ENCODE peak calls at places on chromosomes 2 and 18, in four cellular contexts. B, F, G and E are unnamed samples.

GRCh38 chr2:39118786-39119499 is 1.9 kb downstream of the SOS1 start:
- DNase-seq in G (no peak), F (no peak), B (no peak), E (no peak)

GRCh38 chr2:235749121-235749780 is 255.4 kb downstream of the AGAP1 start:
- DNase-seq in G (no peak), F (no peak), B (no peak), E (no peak)

GRCh38 chr2:174761837-174762236 is 2.4 kb downstream of the CHRNA1 start:
- DNase-seq in G (no peak), F (no peak), B (no peak), E (no peak)

GRCh38 chr2:182506606-182507005 is 79.8 kb upstream of the PDE1A start:
- DNase-seq in B (peak; percentile 16), F (no peak), G (no peak), E (no peak)

GRCh38 chr2:156294945-156295580 is 37.5 kb downstream of the NR4A2 start:
- DNase-seq in F (no peak), G (no peak), B (no peak), E (no peak)

GRCh38 chr2:30708491-30709290 is 98.6 kb downstream of the CAPN13 start:
- DNase-seq in B (no peak), F (peak; percentile 24), G (peak; percentile 37), E (no peak)

GRCh38 chr18:57436193-57436964 is 1.2 kb downstream of the ONECUT2 start:
- DNase-seq in G (peak; percentile 61), F (no peak), B (peak; percentile 47), E (peak; percentile 33)

GRCh38 chr2:202039278-202040100 is 5.8 kb downstream of the FZD7 start:
- DNase-seq in B (no peak), G (no peak), F (no peak), E (no peak)

GRCh38 chr2:113370478-113371091 is 66.9 kb upstream of the ZNG1B start:
- DNase-seq in F (peak; percentile 42), B (peak; percentile 58), G (peak; percentile 66), E (peak; percentile 72)

GRCh38 chr2:9630001-9630749 is 622 bp downstream of the YWHAQ start:
- DNase-seq in F (peak; percentile 90), B (peak; percentile 92), G (peak; percentile 85), E (peak; percentile 86)

GRCh38 chr2:180520816-180521595 is 459.4 kb upstream of the UBE2E3 start:
- DNase-seq in F (no peak), G (no peak), B (no peak), E (no peak)

GRCh38 chr18:8951491-8951890 is 151.0 kb upstream of the NDUFV2 start:
- DNase-seq in F (peak; percentile 64), G (no peak), B (no peak), E (no peak)

GRCh38 chr2:12416600-12416999 is 300.1 kb upstream of the TRIB2 start:
- DNase-seq in G (no peak), F (peak; percentile 45), B (no peak), E (no peak)

GRCh38 chr2:73053316-73054114 is 18.0 kb downstream of the SFXN5 start:
- DNase-seq in B (no peak), F (no peak), G (no peak), E (no peak)

GRCh38 chr18:77116201-77117080 is 16.1 kb downstream of the MBP start:
- DNase-seq in G (no peak), B (no peak), F (no peak), E (no peak)

DNA sequence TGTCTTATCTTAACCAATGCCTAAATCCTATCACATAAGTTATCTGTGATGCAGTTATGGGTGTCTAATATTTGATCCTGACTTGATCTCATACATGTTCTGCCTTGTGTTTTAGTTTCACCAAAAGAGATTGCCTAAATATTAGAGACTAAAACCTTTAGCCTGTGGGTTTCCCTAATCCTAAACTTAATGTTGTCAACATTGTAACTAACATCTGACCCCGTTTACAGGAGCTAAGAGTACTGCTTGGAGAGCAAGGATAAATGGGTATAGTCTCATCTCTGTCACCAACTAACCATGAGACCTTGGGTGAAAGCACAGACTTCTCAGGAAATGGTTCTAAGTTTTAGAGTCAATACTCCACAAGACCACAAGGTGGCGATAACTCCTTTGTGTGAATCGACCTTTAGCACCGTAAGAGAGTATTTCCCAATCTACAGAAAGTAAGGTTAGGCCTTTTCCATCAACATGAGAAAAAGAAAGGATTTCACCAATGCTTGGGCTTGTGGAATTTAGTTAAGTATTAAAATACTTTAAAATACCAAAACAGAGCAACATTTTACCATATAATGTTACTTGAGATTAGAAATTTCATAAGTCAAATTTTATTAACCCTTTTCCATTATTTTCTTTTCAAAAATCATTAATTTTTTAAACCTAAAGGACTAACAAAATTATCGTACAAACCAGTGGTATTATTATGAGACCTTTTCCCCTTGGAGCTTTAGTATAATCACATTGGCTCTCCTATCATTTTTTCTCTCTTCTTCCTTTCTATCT is 60.5 kb downstream of the G6PC2 start:
- DNase-seq in G (no peak), F (peak; percentile 65), B (peak; percentile 21), E (peak; percentile 14)
- TF ChIP-seq TEAD4 in G (no peak), F (peak; percentile 44), B (no peak), E (no peak)

DNA sequence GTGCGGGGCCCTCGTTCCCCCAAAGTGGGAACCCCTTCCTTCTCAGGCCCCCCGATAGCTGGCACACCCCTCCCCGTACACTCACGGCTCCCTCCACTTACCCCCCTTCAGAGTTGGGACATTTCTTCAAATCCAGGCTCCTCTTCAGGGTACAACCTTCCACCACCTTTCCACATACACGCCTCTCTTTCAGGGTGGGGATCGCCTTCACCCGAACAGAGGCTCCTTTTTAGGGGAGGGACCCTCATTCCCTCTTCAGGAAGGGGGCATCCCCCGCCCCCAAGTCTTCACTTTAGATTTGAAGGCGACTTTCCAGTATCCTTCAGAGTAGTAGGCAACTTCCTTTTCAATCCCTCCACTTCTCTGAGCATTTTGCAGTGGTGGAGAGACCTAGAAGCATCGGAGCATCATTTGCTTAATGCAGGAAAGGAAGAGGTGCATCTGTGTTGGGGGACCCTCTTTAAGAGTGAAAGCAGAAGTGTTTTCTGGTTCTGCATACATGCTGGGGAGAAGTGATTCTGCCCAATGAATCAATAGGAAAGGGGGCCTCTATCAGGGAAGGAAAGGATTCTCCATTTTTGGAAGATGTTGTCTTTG is 814 bp downstream of the EML4 start:
- DNase-seq in B (peak; percentile 34), F (no peak), G (no peak), E (no peak)
- TF ChIP-seq TEAD4 in B (no peak), F (no peak), G (no peak), E (no peak)

GRCh38 chr2:29526587-29527586 is 394.5 kb downstream of the ALK start:
- DNase-seq in B (peak; percentile 43), G (no peak), F (no peak), E (no peak)

GRCh38 chr2:29527947-29528346 is 393.4 kb downstream of the ALK start:
- DNase-seq in B (no peak), G (no peak), F (no peak), E (no peak)

GRCh38 chr2:29528371-29528770 is 393.0 kb downstream of the ALK start:
- DNase-seq in G (no peak), B (no peak), F (no peak), E (no peak)

GRCh38 chr2:29530281-29530680 is 391.1 kb downstream of the ALK start:
- DNase-seq in F (no peak), B (no peak), G (no peak), E (no peak)

DNA sequence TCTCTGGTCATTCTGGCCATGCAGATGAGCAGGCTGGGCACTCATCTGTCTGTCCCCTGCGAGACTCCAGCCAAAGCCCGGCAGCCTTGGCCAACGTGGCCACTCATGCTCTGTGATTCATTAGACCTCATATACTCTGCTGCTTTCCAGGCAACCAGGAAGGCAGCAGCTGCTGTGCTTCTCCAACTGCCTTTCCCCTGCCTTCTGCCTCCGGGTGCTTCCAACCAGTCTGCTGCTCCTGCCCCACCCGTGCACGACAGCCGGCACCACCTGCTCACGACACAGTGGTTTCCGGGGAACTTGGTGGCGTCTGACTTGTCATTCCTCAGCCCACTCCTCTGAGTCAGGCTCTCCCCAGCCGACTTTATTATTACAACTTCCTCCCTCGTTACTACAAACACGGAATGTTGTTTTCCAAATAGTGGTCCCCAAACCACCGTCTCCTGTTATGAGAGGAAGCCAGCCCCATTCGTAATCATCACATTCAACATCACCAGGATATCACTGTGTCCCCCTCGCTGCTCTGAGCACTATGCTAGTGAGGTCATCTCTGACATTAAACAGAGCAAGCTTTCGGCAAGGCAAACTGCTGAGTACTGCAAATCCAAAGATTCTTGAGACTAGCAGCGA is 392.4 kb downstream of the ALK start:
- DNase-seq in G (no peak), F (no peak), B (no peak), E (no peak)
- TF ChIP-seq TEAD4 in G (no peak), F (no peak), B (no peak), E (no peak)

GRCh38 chr2:215356948-215357461 is 45.1 kb downstream of the ATIC start:
- DNase-seq in B (no peak), F (no peak), G (no peak), E (no peak)
- TF ChIP-seq TEAD4 in B (no peak), F (no peak), G (no peak), E (no peak)

DNA sequence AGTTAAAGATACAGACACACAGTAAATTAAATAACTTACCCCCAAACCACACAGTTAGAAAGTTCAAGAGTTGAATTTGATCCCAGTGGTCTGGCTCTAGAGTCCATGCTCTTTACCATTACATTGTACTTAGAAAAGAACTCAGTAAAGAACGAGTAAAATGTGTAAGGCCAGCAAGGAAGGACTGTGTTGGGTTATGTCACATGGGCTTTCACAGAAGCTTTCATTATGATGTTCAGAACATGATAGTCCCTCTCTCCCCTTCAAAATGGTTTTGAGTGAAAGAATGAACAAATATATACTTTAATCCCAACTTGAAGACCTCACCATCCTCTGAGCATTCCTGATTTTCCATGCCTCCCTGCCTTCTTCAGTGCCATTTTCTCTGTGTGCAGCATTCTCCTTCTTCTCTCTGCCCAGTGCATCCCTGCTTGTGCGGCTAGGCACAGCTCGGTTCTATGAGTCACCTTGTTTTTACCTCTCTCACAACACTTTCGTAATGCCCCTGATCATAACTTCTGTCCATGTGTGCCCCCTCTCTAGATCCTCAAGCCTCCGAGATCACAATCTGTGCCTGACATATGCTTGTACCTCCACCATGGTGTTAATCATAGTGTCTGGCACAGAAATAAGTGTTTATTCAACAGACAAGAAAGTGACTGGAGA is 22.0 kb downstream of the RASGRP3 start:
- DNase-seq in G (no peak), B (no peak), F (no peak), E (no peak)
- TF ChIP-seq TEAD4 in G (no peak), B (no peak), F (no peak), E (no peak)